ENCODE peak calls at places on chromosome 7, in six cellular contexts. One of them, this sample, is unnamed.

GRCh38 chr7:156397249-156397648 is 243.3 kb upstream of the RNF32 start:
- DNase-seq in spleen: no peak
- DNase-seq in Right ventricle myocardium superior: no peak
- DNase-seq in adrenal gland: no peak
- DNase-seq in EH: no peak
- DNase-seq in stomach: no peak
- DNase-seq in this sample: no peak

GRCh38 chr7:79553811-79554555 is 100.5 kb upstream of the MAGI2 start:
- DNase-seq in spleen: no peak
- DNase-seq in Right ventricle myocardium superior: no peak
- DNase-seq in adrenal gland: no peak
- DNase-seq in EH: peak; percentile 42
- DNase-seq in stomach: no peak
- DNase-seq in this sample: no peak

GRCh38 chr7:29349362-29349761 is 154.8 kb downstream of the CHN2 start:
- DNase-seq in spleen: no peak
- DNase-seq in Right ventricle myocardium superior: no peak
- DNase-seq in adrenal gland: no peak
- DNase-seq in EH: no peak
- DNase-seq in stomach: no peak
- DNase-seq in this sample: no peak

GRCh38 chr7:30717181-30717580 is 34.8 kb upstream of the INMT start:
- DNase-seq in spleen: no peak
- DNase-seq in Right ventricle myocardium superior: no peak
- DNase-seq in adrenal gland: no peak
- DNase-seq in EH: peak; percentile 18
- DNase-seq in stomach: no peak
- DNase-seq in this sample: peak; percentile 61

GRCh38 chr7:108613147-108613948 is 43.7 kb downstream of the DNAJB9 start:
- DNase-seq in spleen: no peak
- DNase-seq in Right ventricle myocardium superior: no peak
- DNase-seq in adrenal gland: no peak
- DNase-seq in EH: peak; percentile 47
- DNase-seq in stomach: no peak
- DNase-seq in this sample: peak; percentile 32

GRCh38 chr7:123871998-123872867 is 27.3 kb downstream of the HYAL4 start:
- DNase-seq in spleen: peak; percentile 64
- DNase-seq in Right ventricle myocardium superior: peak; percentile 40
- DNase-seq in adrenal gland: peak; percentile 38
- DNase-seq in EH: peak; percentile 47
- DNase-seq in stomach: peak; percentile 65
- DNase-seq in this sample: peak; percentile 43

GRCh38 chr7:159071260-159071659 is 73.4 kb downstream of the VIPR2 start:
- DNase-seq in spleen: no peak
- DNase-seq in Right ventricle myocardium superior: no peak
- DNase-seq in adrenal gland: no peak
- DNase-seq in EH: no peak
- DNase-seq in stomach: no peak
- DNase-seq in this sample: no peak

GRCh38 chr7:45599851-45600706 is 25.9 kb downstream of the ADCY1 start:
- DNase-seq in spleen: peak; percentile 51
- DNase-seq in Right ventricle myocardium superior: no peak
- DNase-seq in adrenal gland: peak; percentile 19
- DNase-seq in EH: no peak
- DNase-seq in stomach: peak; percentile 11
- DNase-seq in this sample: no peak

GRCh38 chr7:18866359-18867036 is 250.9 kb downstream of the TWIST1 start:
- DNase-seq in spleen: no peak
- DNase-seq in Right ventricle myocardium superior: peak; percentile 56
- DNase-seq in adrenal gland: peak; percentile 20
- DNase-seq in EH: peak; percentile 98
- DNase-seq in stomach: no peak
- DNase-seq in this sample: peak; percentile 98

GRCh38 chr7:47271749-47272148 is 310.2 kb downstream of the TNS3 start:
- DNase-seq in spleen: no peak
- DNase-seq in Right ventricle myocardium superior: no peak
- DNase-seq in adrenal gland: no peak
- DNase-seq in EH: no peak
- DNase-seq in stomach: no peak
- DNase-seq in this sample: no peak

GRCh38 chr7:140078392-140078791 is 15.6 kb upstream of the PARP12 start:
- DNase-seq in spleen: no peak
- DNase-seq in Right ventricle myocardium superior: no peak
- DNase-seq in adrenal gland: no peak
- DNase-seq in EH: no peak
- DNase-seq in stomach: no peak
- DNase-seq in this sample: no peak

GRCh38 chr7:24227603-24228359 is 56.2 kb upstream of the NPY start:
- DNase-seq in spleen: peak; percentile 70
- DNase-seq in Right ventricle myocardium superior: no peak
- DNase-seq in adrenal gland: no peak
- DNase-seq in EH: no peak
- DNase-seq in stomach: no peak
- DNase-seq in this sample: no peak

GRCh38 chr7:135979674-135980660 is 2.8 kb upstream of the MTPN start:
- DNase-seq in spleen: no peak
- DNase-seq in Right ventricle myocardium superior: no peak
- DNase-seq in adrenal gland: no peak
- DNase-seq in EH: peak; percentile 65
- DNase-seq in stomach: no peak
- DNase-seq in this sample: peak; percentile 65

GRCh38 chr7:127383123-127383835 is 9.2 kb downstream of the ZNF800 start:
- DNase-seq in spleen: no peak
- DNase-seq in Right ventricle myocardium superior: no peak
- DNase-seq in adrenal gland: no peak
- DNase-seq in EH: peak; percentile 29
- DNase-seq in stomach: no peak
- DNase-seq in this sample: peak; percentile 41

GRCh38 chr7:47394751-47395252 is 187.1 kb downstream of the TNS3 start:
- DNase-seq in spleen: no peak
- DNase-seq in Right ventricle myocardium superior: no peak
- DNase-seq in adrenal gland: no peak
- DNase-seq in EH: no peak
- DNase-seq in stomach: peak; percentile 25
- DNase-seq in this sample: no peak